ENCODE peak calls at places on chromosomes 4 and X, in five cellular contexts. Y, M, U, H and T are unnamed samples.

GRCh38 chr4:2891294-2891693 is 47.6 kb downstream of the ADD1 start:
- DNase-seq in M (peak; percentile 73), U (no peak), H (no peak), Y (peak; percentile 22), T (peak; percentile 59)

GRCh38 chr4:14264437-14264836 is 636.9 kb upstream of the BOD1L1 start:
- DNase-seq in H (no peak), M (peak; percentile 10), U (peak; percentile 9), Y (no peak), T (peak; percentile 5)

GRCh38 chr4:3300198-3300671 is 7.4 kb downstream of the RGS12 start:
- DNase-seq in M (no peak), H (no peak), U (no peak), Y (no peak), T (no peak)

GRCh38 chr4:3497095-3497494 is 34.0 kb downstream of the DOK7 start:
- DNase-seq in U (no peak), H (no peak), M (no peak), Y (no peak), T (no peak)

GRCh38 chr4:188053302-188053701 is 56.1 kb downstream of the TRIML2 start:
- DNase-seq in Y (no peak), M (no peak), U (peak; percentile 18), H (no peak), T (no peak)

GRCh38 chrX:10415704-10416001 is 204.7 kb downstream of the MID1 start:
- DNase-seq in M (peak; percentile 51), Y (no peak), H (no peak), U (no peak), T (no peak)

GRCh38 chrX:38142598-38142997 is 78.1 kb downstream of the SRPX start:
- DNase-seq in H (no peak), M (peak; percentile 43), Y (no peak), U (no peak), T (no peak)

GRCh38 chr4:74920704-74921103 is 12.2 kb upstream of the PARM1 start:
- DNase-seq in U (no peak), M (no peak), H (no peak), Y (no peak), T (no peak)

GRCh38 chrX:152642931-152643525 is 5.3 kb downstream of the GABRQ start:
- DNase-seq in U (no peak), Y (no peak), M (no peak), H (no peak), T (no peak)

GRCh38 chr4:169397762-169398161 is 127.0 kb upstream of the SH3RF1 start:
- DNase-seq in H (no peak), U (no peak), M (peak; percentile 74), Y (no peak), T (no peak)